ENCODE peak calls at places on chromosomes 11 and 22, in five cellular contexts. V, Y, N, B and J are unnamed samples. For H3K27me3 and H3K4me1, the result is how much of the 10 kb centered on the place peaks cover.

GRCh38 chr11:86592659-86593451 is 79.6 kb downstream of the ME3 start:
- DNase-seq in V (peak), Y (no peak), N (peak), B (peak), J (peak)

GRCh38 chr22:37566329-37566837 is 6.1 kb downstream of the CDC42EP1 start:
- DNase-seq in V (no peak), Y (peak), N (no peak), B (peak), J (no peak)

GRCh38 chr11:2376751-2377451 is at the start of gene CD81:
- DNase-seq in V (peak), Y (peak), N (peak), B (peak), J (no peak)

GRCh38 chr22:35397095-35397904 is 2.6 kb upstream of the MCM5 start:
- DNase-seq in V (peak), Y (no peak), N (no peak), B (no peak), J (no peak)

GRCh38 chr11:32148824-32149223 is 58.0 kb downstream of the RCN1 start:
- DNase-seq in V (no peak), Y (no peak), N (no peak), B (no peak), J (no peak)

GRCh38 chr11:76291576-76292526 is 85.5 kb upstream of the WNT11 start:
- DNase-seq in V (no peak), Y (no peak), N (no peak), B (no peak), J (no peak)

GRCh38 chr11:130706572-130706971 is 209.7 kb downstream of the SNX19 start:
- DNase-seq in V (no peak), Y (no peak), N (no peak), B (no peak), J (no peak)

GRCh38 chr22:29478326-29479276 is 1.4 kb upstream of the NEFH start:
- DNase-seq in V (peak), Y (no peak), N (peak), B (no peak), J (no peak)

GRCh38 chr11:61482513-61482912 is 26.0 kb upstream of the LRRC10B start:
- DNase-seq in V (no peak), Y (no peak), N (peak), B (no peak), J (no peak)

GRCh38 chr22:39173787-39174497 is 21.5 kb upstream of the CBX7 start:
- DNase-seq in V (no peak), Y (no peak), N (no peak), B (no peak), J (no peak)

GRCh38 chr22:37165066-37165465 is 15.3 kb upstream of the IL2RB start:
- DNase-seq in V (no peak), Y (peak), N (no peak), B (no peak), J (no peak)

GRCh38 chr11:46865340-46865739 is 19.3 kb upstream of the CKAP5 start:
- DNase-seq in V (peak), Y (no peak), N (no peak), B (no peak), J (no peak)

GRCh38 chr11:82842019-82842418 is 58.2 kb downstream of the PRCP start:
- DNase-seq in V (no peak), Y (peak), N (no peak), B (no peak), J (no peak)

GRCh38 chr22:19974233-19974861 is 32.7 kb upstream of the TXNRD2 start:
- DNase-seq in V (peak), Y (no peak), N (peak), B (no peak), J (no peak)

GRCh38 chr11:28759311-28759710 is 651.1 kb downstream of the METTL15 start:
- DNase-seq in V (no peak), Y (no peak), N (no peak), B (no peak), J (no peak)

GRCh38 chr22:26168199-26168915 is 905 bp upstream of the SEZ6L start:
- DNase-seq in V (no peak), Y (no peak), N (no peak), B (no peak), J (no peak)

GRCh38 chr11:3223932-3224729 is 5.5 kb upstream of the MRGPRG start:
- DNase-seq in V (no peak), Y (no peak), N (no peak), B (peak), J (no peak)

GRCh38 chr11:68950268-68950667 is 30.5 kb downstream of the MRGPRD start:
- DNase-seq in V (no peak), Y (peak), N (peak), B (no peak), J (no peak)

GRCh38 chr11:119421941-119422504 is 949 bp downstream of the THY1 start:
- DNase-seq in V (peak), Y (no peak), N (no peak), B (peak), J (no peak)

GRCh38 chr11:125378596-125378995 is 117.5 kb downstream of the FEZ1 start:
- DNase-seq in V (no peak), Y (no peak), N (no peak), B (peak), J (no peak)

GRCh38 chr11:81080476-81080875 is 1639.6 kb upstream of the TENM4 start:
- DNase-seq in V (no peak), Y (no peak), N (no peak), B (no peak), J (no peak)

GRCh38 chr11:15944460-15944859 is 411.9 kb downstream of the SOX6 start:
- DNase-seq in V (no peak), Y (no peak), N (no peak), B (no peak), J (no peak)

GRCh38 chr11:73518195-73518594 is 79.7 kb downstream of the FAM168A start:
- DNase-seq in V (no peak), Y (no peak), N (no peak), B (no peak), J (no peak)

GRCh38 chr22:42179616-42180015 is 49.0 kb upstream of the CYP2D6 start:
- DNase-seq in V (no peak), Y (no peak), N (no peak), B (no peak), J (no peak)

GRCh38 chr11:67482275-67482735 is 521 bp upstream of the AIP start:
- DNase-seq in V (no peak), Y (no peak), N (no peak), B (no peak), J (no peak)

GRCh38 chr11:8963569-8964323 is 496 bp downstream of the TMEM9B start:
- DNase-seq in V (peak), Y (peak), N (peak), B (peak), J (peak)

GRCh38 chr22:37623075-37624016 is 14.7 kb downstream of the GGA1 start:
- DNase-seq in V (peak), Y (peak), N (peak), B (no peak), J (no peak)

GRCh38 chr22:50485221-50486131 is 1.2 kb upstream of the MIOX start:
- DNase-seq in V (no peak), Y (no peak), N (no peak), B (no peak), J (no peak)

GRCh38 chr11:76653674-76654309 is 16.8 kb downstream of the LRRC32 start:
- DNase-seq in V (peak), Y (peak), N (no peak), B (peak), J (peak)

GRCh38 chr11:69540118-69541000 is 58.9 kb downstream of the LINC01488 start:
- DNase-seq in V (no peak), Y (peak), N (no peak), B (peak), J (no peak)

GRCh38 chr11:10452211-10452767 is 2.8 kb upstream of the AMPD3 start:
- DNase-seq in V (no peak), Y (no peak), N (no peak), B (no peak), J (no peak)

GRCh38 chr11:60208146-60208895 is 25.4 kb upstream of the MS4A6A start:
- DNase-seq in V (no peak), Y (no peak), N (no peak), B (no peak), J (no peak)

GRCh38 chr22:49327411-49327810 is 500.3 kb downstream of the BRD1 start:
- DNase-seq in V (peak), Y (peak), N (no peak), B (no peak), J (peak)

GRCh38 chr11:130403301-130403804 is 25.1 kb downstream of the ADAMTS8 start:
- DNase-seq in V (no peak), Y (peak), N (no peak), B (peak), J (peak)

GRCh38 chr22:43378011-43378704 is 33.7 kb upstream of the MPPED1 start:
- DNase-seq in V (peak), Y (no peak), N (no peak), B (no peak), J (no peak)

GRCh38 chr11:18723991-18724390 is 2.0 kb downstream of the IGSF22 start:
- DNase-seq in V (no peak), Y (peak), N (no peak), B (no peak), J (no peak)

GRCh38 chr11:19244084-19244483 is 3.3 kb upstream of the E2F8 start:
- DNase-seq in V (no peak), Y (no peak), N (no peak), B (no peak), J (no peak)

GRCh38 chr22:28955817-28956216 is 72.4 kb downstream of the ZNRF3 start:
- DNase-seq in V (no peak), Y (no peak), N (no peak), B (no peak), J (no peak)

GRCh38 chr11:117713676-117714075 is 83.3 kb downstream of the DSCAML1 start:
- DNase-seq in V (no peak), Y (no peak), N (no peak), B (no peak), J (no peak)
- H3K27ac ChIP-seq in V (no peak), Y (no peak), N (no peak), B (no peak), J (no peak)

GRCh38 chr11:111305403-111305802 is 7.1 kb downstream of the POU2AF3 start:
- DNase-seq in V (no peak), Y (no peak), N (no peak), B (no peak), J (no peak)

GRCh38 chr11:111301004-111301839 is 2.9 kb downstream of the POU2AF3 start:
- DNase-seq in V (no peak), Y (no peak), N (no peak), B (no peak), J (no peak)

GRCh38 chr11:111301840-111302113 is 3.4 kb downstream of the POU2AF3 start:
- DNase-seq in V (no peak), Y (no peak), N (no peak), B (no peak), J (no peak)

GRCh38 chr11:111302298-111302697 is 4.0 kb downstream of the POU2AF3 start:
- DNase-seq in V (no peak), Y (no peak), N (no peak), B (no peak), J (no peak)

DNA sequence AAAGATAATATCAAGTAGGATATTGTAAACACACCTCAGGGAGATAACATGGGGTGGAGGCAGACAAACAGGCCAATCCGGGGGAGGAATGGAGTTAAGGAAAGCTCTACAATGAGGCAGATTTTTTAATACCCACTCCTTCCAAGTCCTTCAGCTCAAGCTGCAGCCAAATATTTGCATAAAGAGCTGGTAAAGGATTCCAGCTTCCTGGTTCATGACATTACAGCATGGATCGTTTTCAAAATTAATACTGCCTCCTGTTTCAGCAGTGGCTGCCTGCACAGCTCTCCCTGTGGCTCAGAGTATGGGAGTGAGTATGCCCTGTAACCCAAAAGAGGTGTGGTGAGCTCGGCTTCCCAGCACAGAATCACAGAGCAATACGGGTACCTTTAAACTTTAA is 5.1 kb downstream of the POU2AF3 start:
- DNase-seq in V (no peak), Y (no peak), N (no peak), B (no peak), J (no peak)
- H3K27me3 ChIP-seq in V (under half), Y (under half), N (under half), B (under half), J (under half)

GRCh38 chr11:65415499-65416340 is 6.9 kb upstream of the NEAT1 start:
- DNase-seq in V (peak), Y (no peak), N (no peak), B (peak), J (no peak)
- H3K4me1 ChIP-seq in V (half or more), Y (half or more), N (half or more), B (under half), J (under half)

DNA sequence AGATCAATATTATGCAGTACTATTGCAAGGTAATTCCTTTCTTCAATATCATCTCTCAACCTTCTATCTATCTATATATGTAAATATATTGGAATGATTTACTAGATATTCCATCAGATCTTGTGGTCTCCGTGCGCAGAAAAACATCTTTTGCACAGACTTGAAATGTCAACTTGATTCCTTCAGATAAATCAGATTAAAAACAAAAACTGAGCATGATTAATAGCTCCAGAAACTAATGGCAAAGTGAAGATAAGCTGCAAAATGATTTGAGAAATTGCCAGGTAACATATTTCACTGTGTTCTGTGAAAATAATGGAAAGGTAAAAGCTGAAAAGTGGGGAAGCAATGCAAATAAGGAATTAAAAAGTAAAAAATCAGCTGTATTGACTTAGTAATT is 200.1 kb upstream of the CTSC start:
- DNase-seq in V (no peak), Y (no peak), N (no peak), B (no peak), J (no peak)
- H3K27ac ChIP-seq in V (no peak), Y (no peak), N (no peak), B (no peak), J (no peak)

GRCh38 chr11:91310085-91310484 is 914.5 kb upstream of the FAT3 start:
- DNase-seq in V (no peak), Y (no peak), N (no peak), B (no peak), J (no peak)

DNA sequence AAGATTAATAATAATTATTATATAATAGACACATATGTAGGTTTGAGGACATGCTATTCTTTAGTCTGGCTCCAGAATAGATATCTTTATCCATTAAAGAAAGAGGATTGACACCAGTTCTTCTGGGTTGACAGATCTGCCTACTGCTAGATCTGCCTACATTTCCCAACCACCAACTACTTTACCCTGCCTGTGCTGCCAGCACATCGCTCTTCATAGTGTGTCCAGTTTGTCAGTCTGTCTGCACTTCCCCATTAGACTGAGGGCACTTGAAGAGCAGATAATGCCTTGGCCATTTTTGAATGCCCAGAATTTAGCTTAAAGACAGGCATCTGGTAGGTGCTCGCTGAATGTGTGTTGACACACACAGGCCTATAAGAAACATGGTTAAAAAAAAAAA is 910.1 kb upstream of the FAT3 start:
- DNase-seq in V (no peak), Y (no peak), N (no peak), B (no peak), J (no peak)
- H3K27me3 ChIP-seq in V (under half), Y (under half), N (under half), B (under half), J (under half)